ENCODE peak calls at places on chromosome 1, in eight cellular contexts. One of them, this sample, is unnamed.

GRCh38 chr1:204746838-204747442 is 61.4 kb upstream of the LRRN2 start:
- DNase-seq in hypothalamus: no peak
- DNase-seq in GM12891: peak
- DNase-seq in stimulated activated CD4-positive, alpha-beta T cell treated with anti-CD3 and anti-CD28 coated beads, Interleukin-1b, Interleukin-23, amount 100 ng/mL, for 1 hour: no peak
- DNase-seq in T-helper 9 cell: peak
- DNase-seq in thoracic aorta: no peak
- DNase-seq in glutamatergic neuron: peak
- DNase-seq in iris pigment epithelial cell: peak
- DNase-seq in this sample: peak

GRCh38 chr1:173946380-173946921 is 29.3 kb upstream of the SERPINC1 start:
- DNase-seq in glutamatergic neuron: no peak
- DNase-seq in thoracic aorta: no peak
- DNase-seq in GM12891: no peak
- DNase-seq in iris pigment epithelial cell: peak
- DNase-seq in hypothalamus: no peak
- DNase-seq in T-helper 9 cell: no peak
- DNase-seq in stimulated activated CD4-positive, alpha-beta T cell treated with anti-CD3 and anti-CD28 coated beads, Interleukin-1b, Interleukin-23, amount 100 ng/mL, for 1 hour: no peak
- DNase-seq in this sample: no peak

GRCh38 chr1:100718581-100718980 is 961 bp upstream of the VCAM1 start:
- DNase-seq in iris pigment epithelial cell: no peak
- DNase-seq in hypothalamus: no peak
- DNase-seq in GM12891: no peak
- DNase-seq in thoracic aorta: no peak
- DNase-seq in glutamatergic neuron: no peak
- DNase-seq in T-helper 9 cell: no peak
- DNase-seq in stimulated activated CD4-positive, alpha-beta T cell treated with anti-CD3 and anti-CD28 coated beads, Interleukin-1b, Interleukin-23, amount 100 ng/mL, for 1 hour: no peak
- DNase-seq in this sample: no peak

GRCh38 chr1:172973424-172973823 is 77.3 kb downstream of the TNFSF18 start:
- DNase-seq in GM12891: no peak
- DNase-seq in iris pigment epithelial cell: no peak
- DNase-seq in thoracic aorta: no peak
- DNase-seq in T-helper 9 cell: no peak
- DNase-seq in stimulated activated CD4-positive, alpha-beta T cell treated with anti-CD3 and anti-CD28 coated beads, Interleukin-1b, Interleukin-23, amount 100 ng/mL, for 1 hour: no peak
- DNase-seq in glutamatergic neuron: no peak
- DNase-seq in hypothalamus: no peak
- DNase-seq in this sample: no peak

GRCh38 chr1:54823670-54824069 is 22.5 kb upstream of the TTC22 start:
- DNase-seq in iris pigment epithelial cell: no peak
- DNase-seq in T-helper 9 cell: no peak
- DNase-seq in glutamatergic neuron: no peak
- DNase-seq in stimulated activated CD4-positive, alpha-beta T cell treated with anti-CD3 and anti-CD28 coated beads, Interleukin-1b, Interleukin-23, amount 100 ng/mL, for 1 hour: no peak
- DNase-seq in thoracic aorta: no peak
- DNase-seq in hypothalamus: no peak
- DNase-seq in GM12891: no peak
- DNase-seq in this sample: no peak

GRCh38 chr1:239387304-239388231 is 1.2 kb downstream of the CHRM3 start:
- DNase-seq in GM12891: no peak
- DNase-seq in hypothalamus: no peak
- DNase-seq in T-helper 9 cell: no peak
- DNase-seq in thoracic aorta: no peak
- DNase-seq in stimulated activated CD4-positive, alpha-beta T cell treated with anti-CD3 and anti-CD28 coated beads, Interleukin-1b, Interleukin-23, amount 100 ng/mL, for 1 hour: no peak
- DNase-seq in iris pigment epithelial cell: peak
- DNase-seq in glutamatergic neuron: peak
- DNase-seq in this sample: no peak

GRCh38 chr1:24707659-24708058 is 37.6 kb upstream of the CLIC4 start:
- DNase-seq in stimulated activated CD4-positive, alpha-beta T cell treated with anti-CD3 and anti-CD28 coated beads, Interleukin-1b, Interleukin-23, amount 100 ng/mL, for 1 hour: no peak
- DNase-seq in T-helper 9 cell: no peak
- DNase-seq in GM12891: no peak
- DNase-seq in thoracic aorta: no peak
- DNase-seq in hypothalamus: no peak
- DNase-seq in iris pigment epithelial cell: peak
- DNase-seq in glutamatergic neuron: no peak
- DNase-seq in this sample: no peak

GRCh38 chr1:205963352-205963751 is 20.1 kb upstream of the SLC26A9 start:
- DNase-seq in thoracic aorta: no peak
- DNase-seq in glutamatergic neuron: no peak
- DNase-seq in stimulated activated CD4-positive, alpha-beta T cell treated with anti-CD3 and anti-CD28 coated beads, Interleukin-1b, Interleukin-23, amount 100 ng/mL, for 1 hour: no peak
- DNase-seq in hypothalamus: no peak
- DNase-seq in iris pigment epithelial cell: peak
- DNase-seq in GM12891: no peak
- DNase-seq in T-helper 9 cell: no peak
- DNase-seq in this sample: no peak

GRCh38 chr1:199029855-199030254 is 391.0 kb downstream of the PTPRC start:
- DNase-seq in hypothalamus: no peak
- DNase-seq in GM12891: no peak
- DNase-seq in iris pigment epithelial cell: peak
- DNase-seq in thoracic aorta: no peak
- DNase-seq in glutamatergic neuron: no peak
- DNase-seq in stimulated activated CD4-positive, alpha-beta T cell treated with anti-CD3 and anti-CD28 coated beads, Interleukin-1b, Interleukin-23, amount 100 ng/mL, for 1 hour: no peak
- DNase-seq in T-helper 9 cell: no peak
- DNase-seq in this sample: no peak

GRCh38 chr1:6348511-6349191 is 44.9 kb downstream of the ACOT7 start:
- DNase-seq in GM12891: no peak
- DNase-seq in stimulated activated CD4-positive, alpha-beta T cell treated with anti-CD3 and anti-CD28 coated beads, Interleukin-1b, Interleukin-23, amount 100 ng/mL, for 1 hour: no peak
- DNase-seq in glutamatergic neuron: no peak
- DNase-seq in T-helper 9 cell: peak
- DNase-seq in hypothalamus: no peak
- DNase-seq in iris pigment epithelial cell: peak
- DNase-seq in thoracic aorta: no peak
- DNase-seq in this sample: no peak

GRCh38 chr1:10074855-10075418 is 42.2 kb downstream of the UBE4B start:
- DNase-seq in iris pigment epithelial cell: peak
- DNase-seq in stimulated activated CD4-positive, alpha-beta T cell treated with anti-CD3 and anti-CD28 coated beads, Interleukin-1b, Interleukin-23, amount 100 ng/mL, for 1 hour: no peak
- DNase-seq in glutamatergic neuron: no peak
- DNase-seq in T-helper 9 cell: no peak
- DNase-seq in hypothalamus: no peak
- DNase-seq in GM12891: no peak
- DNase-seq in thoracic aorta: no peak
- DNase-seq in this sample: no peak

GRCh38 chr1:224116131-224116530 is 2.2 kb downstream of the FBXO28 start:
- DNase-seq in thoracic aorta: no peak
- DNase-seq in stimulated activated CD4-positive, alpha-beta T cell treated with anti-CD3 and anti-CD28 coated beads, Interleukin-1b, Interleukin-23, amount 100 ng/mL, for 1 hour: no peak
- DNase-seq in hypothalamus: no peak
- DNase-seq in GM12891: no peak
- DNase-seq in glutamatergic neuron: no peak
- DNase-seq in T-helper 9 cell: no peak
- DNase-seq in iris pigment epithelial cell: peak
- DNase-seq in this sample: no peak

GRCh38 chr1:48031676-48032075 is 34.5 kb upstream of the TRABD2B start:
- DNase-seq in glutamatergic neuron: no peak
- DNase-seq in GM12891: no peak
- DNase-seq in hypothalamus: no peak
- DNase-seq in thoracic aorta: no peak
- DNase-seq in stimulated activated CD4-positive, alpha-beta T cell treated with anti-CD3 and anti-CD28 coated beads, Interleukin-1b, Interleukin-23, amount 100 ng/mL, for 1 hour: no peak
- DNase-seq in T-helper 9 cell: no peak
- DNase-seq in iris pigment epithelial cell: no peak
- DNase-seq in this sample: no peak

GRCh38 chr1:171965802-171966201 is 124.5 kb downstream of the DNM3 start:
- DNase-seq in T-helper 9 cell: no peak
- DNase-seq in stimulated activated CD4-positive, alpha-beta T cell treated with anti-CD3 and anti-CD28 coated beads, Interleukin-1b, Interleukin-23, amount 100 ng/mL, for 1 hour: no peak
- DNase-seq in glutamatergic neuron: no peak
- DNase-seq in thoracic aorta: no peak
- DNase-seq in hypothalamus: no peak
- DNase-seq in iris pigment epithelial cell: peak
- DNase-seq in GM12891: no peak
- DNase-seq in this sample: no peak

GRCh38 chr1:202058001-202058908 is 47.9 kb downstream of the ELF3 start:
- DNase-seq in glutamatergic neuron: no peak
- DNase-seq in stimulated activated CD4-positive, alpha-beta T cell treated with anti-CD3 and anti-CD28 coated beads, Interleukin-1b, Interleukin-23, amount 100 ng/mL, for 1 hour: no peak
- DNase-seq in iris pigment epithelial cell: peak
- DNase-seq in thoracic aorta: no peak
- DNase-seq in T-helper 9 cell: no peak
- DNase-seq in hypothalamus: no peak
- DNase-seq in GM12891: no peak
- DNase-seq in this sample: no peak

GRCh38 chr1:226814751-226815496 is 55.5 kb upstream of the PSEN2 start:
- DNase-seq in glutamatergic neuron: no peak
- DNase-seq in T-helper 9 cell: no peak
- DNase-seq in stimulated activated CD4-positive, alpha-beta T cell treated with anti-CD3 and anti-CD28 coated beads, Interleukin-1b, Interleukin-23, amount 100 ng/mL, for 1 hour: no peak
- DNase-seq in iris pigment epithelial cell: peak
- DNase-seq in thoracic aorta: peak
- DNase-seq in GM12891: no peak
- DNase-seq in hypothalamus: peak
- DNase-seq in this sample: peak

GRCh38 chr1:192170196-192170984 is 12.1 kb downstream of the RGS18 start:
- DNase-seq in GM12891: no peak
- DNase-seq in iris pigment epithelial cell: no peak
- DNase-seq in T-helper 9 cell: no peak
- DNase-seq in stimulated activated CD4-positive, alpha-beta T cell treated with anti-CD3 and anti-CD28 coated beads, Interleukin-1b, Interleukin-23, amount 100 ng/mL, for 1 hour: no peak
- DNase-seq in glutamatergic neuron: no peak
- DNase-seq in hypothalamus: no peak
- DNase-seq in thoracic aorta: no peak
- DNase-seq in this sample: no peak

GRCh38 chr1:5847013-5847654 is 145.1 kb downstream of the NPHP4 start:
- DNase-seq in GM12891: peak
- DNase-seq in thoracic aorta: no peak
- DNase-seq in glutamatergic neuron: no peak
- DNase-seq in iris pigment epithelial cell: peak
- DNase-seq in stimulated activated CD4-positive, alpha-beta T cell treated with anti-CD3 and anti-CD28 coated beads, Interleukin-1b, Interleukin-23, amount 100 ng/mL, for 1 hour: no peak
- DNase-seq in T-helper 9 cell: no peak
- DNase-seq in hypothalamus: no peak
- DNase-seq in this sample: no peak

GRCh38 chr1:149937779-149938178 is 1.1 kb upstream of the MTMR11 start:
- DNase-seq in T-helper 9 cell: no peak
- DNase-seq in hypothalamus: no peak
- DNase-seq in stimulated activated CD4-positive, alpha-beta T cell treated with anti-CD3 and anti-CD28 coated beads, Interleukin-1b, Interleukin-23, amount 100 ng/mL, for 1 hour: no peak
- DNase-seq in GM12891: no peak
- DNase-seq in glutamatergic neuron: no peak
- DNase-seq in iris pigment epithelial cell: no peak
- DNase-seq in thoracic aorta: no peak
- DNase-seq in this sample: no peak

GRCh38 chr1:169041371-169041770 is 65.1 kb upstream of the ATP1B1 start:
- DNase-seq in T-helper 9 cell: no peak
- DNase-seq in GM12891: no peak
- DNase-seq in stimulated activated CD4-positive, alpha-beta T cell treated with anti-CD3 and anti-CD28 coated beads, Interleukin-1b, Interleukin-23, amount 100 ng/mL, for 1 hour: no peak
- DNase-seq in glutamatergic neuron: no peak
- DNase-seq in iris pigment epithelial cell: no peak
- DNase-seq in hypothalamus: no peak
- DNase-seq in thoracic aorta: no peak
- DNase-seq in this sample: no peak

GRCh38 chr1:201709564-201710295 is 119.2 kb upstream of the IPO9 start:
- DNase-seq in iris pigment epithelial cell: peak
- DNase-seq in GM12891: peak
- DNase-seq in hypothalamus: peak
- DNase-seq in thoracic aorta: no peak
- DNase-seq in T-helper 9 cell: peak
- DNase-seq in glutamatergic neuron: peak
- DNase-seq in stimulated activated CD4-positive, alpha-beta T cell treated with anti-CD3 and anti-CD28 coated beads, Interleukin-1b, Interleukin-23, amount 100 ng/mL, for 1 hour: no peak
- DNase-seq in this sample: peak

GRCh38 chr1:27858949-27859576 is 13.3 kb upstream of the THEMIS2 start:
- DNase-seq in glutamatergic neuron: no peak
- DNase-seq in iris pigment epithelial cell: no peak
- DNase-seq in GM12891: no peak
- DNase-seq in hypothalamus: no peak
- DNase-seq in stimulated activated CD4-positive, alpha-beta T cell treated with anti-CD3 and anti-CD28 coated beads, Interleukin-1b, Interleukin-23, amount 100 ng/mL, for 1 hour: no peak
- DNase-seq in T-helper 9 cell: no peak
- DNase-seq in thoracic aorta: no peak
- DNase-seq in this sample: no peak

GRCh38 chr1:33030575-33030974 is 6.1 kb downstream of the AK2 start:
- DNase-seq in stimulated activated CD4-positive, alpha-beta T cell treated with anti-CD3 and anti-CD28 coated beads, Interleukin-1b, Interleukin-23, amount 100 ng/mL, for 1 hour: no peak
- DNase-seq in GM12891: no peak
- DNase-seq in hypothalamus: no peak
- DNase-seq in T-helper 9 cell: no peak
- DNase-seq in thoracic aorta: no peak
- DNase-seq in iris pigment epithelial cell: peak
- DNase-seq in glutamatergic neuron: no peak
- DNase-seq in this sample: no peak

GRCh38 chr1:42085596-42085995 is 67.6 kb upstream of the GUCA2B start:
- DNase-seq in thoracic aorta: no peak
- DNase-seq in iris pigment epithelial cell: peak
- DNase-seq in hypothalamus: no peak
- DNase-seq in T-helper 9 cell: no peak
- DNase-seq in glutamatergic neuron: no peak
- DNase-seq in stimulated activated CD4-positive, alpha-beta T cell treated with anti-CD3 and anti-CD28 coated beads, Interleukin-1b, Interleukin-23, amount 100 ng/mL, for 1 hour: no peak
- DNase-seq in GM12891: no peak
- DNase-seq in this sample: no peak

GRCh38 chr1:78045850-78046778 is at the start of gene GIPC2:
- DNase-seq in iris pigment epithelial cell: peak
- DNase-seq in thoracic aorta: no peak
- DNase-seq in T-helper 9 cell: no peak
- DNase-seq in glutamatergic neuron: peak
- DNase-seq in GM12891: peak
- DNase-seq in hypothalamus: no peak
- DNase-seq in stimulated activated CD4-positive, alpha-beta T cell treated with anti-CD3 and anti-CD28 coated beads, Interleukin-1b, Interleukin-23, amount 100 ng/mL, for 1 hour: no peak
- DNase-seq in this sample: no peak

GRCh38 chr1:8395433-8395866 is 77.5 kb downstream of the SLC45A1 start:
- DNase-seq in T-helper 9 cell: no peak
- DNase-seq in glutamatergic neuron: no peak
- DNase-seq in stimulated activated CD4-positive, alpha-beta T cell treated with anti-CD3 and anti-CD28 coated beads, Interleukin-1b, Interleukin-23, amount 100 ng/mL, for 1 hour: no peak
- DNase-seq in thoracic aorta: no peak
- DNase-seq in GM12891: no peak
- DNase-seq in iris pigment epithelial cell: no peak
- DNase-seq in hypothalamus: no peak
- DNase-seq in this sample: no peak

GRCh38 chr1:50438945-50439344 is 15.7 kb upstream of the DMRTA2 start:
- DNase-seq in GM12891: no peak
- DNase-seq in stimulated activated CD4-positive, alpha-beta T cell treated with anti-CD3 and anti-CD28 coated beads, Interleukin-1b, Interleukin-23, amount 100 ng/mL, for 1 hour: no peak
- DNase-seq in hypothalamus: no peak
- DNase-seq in T-helper 9 cell: no peak
- DNase-seq in iris pigment epithelial cell: no peak
- DNase-seq in thoracic aorta: no peak
- DNase-seq in glutamatergic neuron: no peak
- DNase-seq in this sample: no peak

GRCh38 chr1:204261746-204262505 is 48.1 kb upstream of the GOLT1A start:
- DNase-seq in glutamatergic neuron: no peak
- DNase-seq in T-helper 9 cell: no peak
- DNase-seq in hypothalamus: no peak
- DNase-seq in iris pigment epithelial cell: peak
- DNase-seq in GM12891: no peak
- DNase-seq in thoracic aorta: no peak
- DNase-seq in stimulated activated CD4-positive, alpha-beta T cell treated with anti-CD3 and anti-CD28 coated beads, Interleukin-1b, Interleukin-23, amount 100 ng/mL, for 1 hour: no peak
- DNase-seq in this sample: no peak

GRCh38 chr1:225699336-225699735 is 46.4 kb upstream of the ENAH start:
- DNase-seq in thoracic aorta: no peak
- DNase-seq in stimulated activated CD4-positive, alpha-beta T cell treated with anti-CD3 and anti-CD28 coated beads, Interleukin-1b, Interleukin-23, amount 100 ng/mL, for 1 hour: no peak
- DNase-seq in glutamatergic neuron: no peak
- DNase-seq in GM12891: no peak
- DNase-seq in iris pigment epithelial cell: peak
- DNase-seq in T-helper 9 cell: no peak
- DNase-seq in hypothalamus: no peak
- DNase-seq in this sample: no peak

GRCh38 chr1:86409416-86410021 is 13.4 kb upstream of the ODF2L start:
- DNase-seq in thoracic aorta: no peak
- DNase-seq in hypothalamus: no peak
- DNase-seq in GM12891: no peak
- DNase-seq in iris pigment epithelial cell: no peak
- DNase-seq in glutamatergic neuron: no peak
- DNase-seq in stimulated activated CD4-positive, alpha-beta T cell treated with anti-CD3 and anti-CD28 coated beads, Interleukin-1b, Interleukin-23, amount 100 ng/mL, for 1 hour: no peak
- DNase-seq in T-helper 9 cell: no peak
- DNase-seq in this sample: no peak

GRCh38 chr1:3436451-3436850 is 18.0 kb upstream of the ARHGEF16 start:
- DNase-seq in thoracic aorta: no peak
- DNase-seq in GM12891: no peak
- DNase-seq in hypothalamus: no peak
- DNase-seq in glutamatergic neuron: no peak
- DNase-seq in stimulated activated CD4-positive, alpha-beta T cell treated with anti-CD3 and anti-CD28 coated beads, Interleukin-1b, Interleukin-23, amount 100 ng/mL, for 1 hour: no peak
- DNase-seq in T-helper 9 cell: no peak
- DNase-seq in iris pigment epithelial cell: no peak
- DNase-seq in this sample: no peak

GRCh38 chr1:203278087-203278884 is 27.0 kb upstream of the BTG2 start:
- DNase-seq in T-helper 9 cell: no peak
- DNase-seq in thoracic aorta: peak
- DNase-seq in iris pigment epithelial cell: peak
- DNase-seq in stimulated activated CD4-positive, alpha-beta T cell treated with anti-CD3 and anti-CD28 coated beads, Interleukin-1b, Interleukin-23, amount 100 ng/mL, for 1 hour: no peak
- DNase-seq in hypothalamus: peak
- DNase-seq in GM12891: no peak
- DNase-seq in glutamatergic neuron: peak
- DNase-seq in this sample: peak

GRCh38 chr1:23865543-23865930 is 2.6 kb downstream of the FUCA1 start:
- DNase-seq in hypothalamus: no peak
- DNase-seq in stimulated activated CD4-positive, alpha-beta T cell treated with anti-CD3 and anti-CD28 coated beads, Interleukin-1b, Interleukin-23, amount 100 ng/mL, for 1 hour: no peak
- DNase-seq in iris pigment epithelial cell: peak
- DNase-seq in T-helper 9 cell: no peak
- DNase-seq in GM12891: no peak
- DNase-seq in thoracic aorta: no peak
- DNase-seq in glutamatergic neuron: no peak
- DNase-seq in this sample: peak

GRCh38 chr1:40389871-40390560 is 16.5 kb downstream of the SMAP2 start:
- DNase-seq in GM12891: no peak
- DNase-seq in T-helper 9 cell: no peak
- DNase-seq in glutamatergic neuron: no peak
- DNase-seq in iris pigment epithelial cell: peak
- DNase-seq in stimulated activated CD4-positive, alpha-beta T cell treated with anti-CD3 and anti-CD28 coated beads, Interleukin-1b, Interleukin-23, amount 100 ng/mL, for 1 hour: no peak
- DNase-seq in hypothalamus: no peak
- DNase-seq in thoracic aorta: no peak
- DNase-seq in this sample: no peak